ENCODE peak calls at places on chromosomes 5 and 9, in five cellular contexts. One of them, this sample, is unnamed.

GRCh38 chr9:137353223-137354152 is 51.4 kb upstream of the NRARP start:
- DNase-seq in K562: no peak
- DNase-seq in sigmoid colon: no peak
- DNase-seq in HCT116: no peak
- DNase-seq in spleen: peak
- DNase-seq in this sample: no peak

GRCh38 chr9:4243877-4244812 is 55.7 kb downstream of the GLIS3 start:
- DNase-seq in sigmoid colon: no peak
- DNase-seq in K562: no peak
- DNase-seq in spleen: no peak
- DNase-seq in HCT116: no peak
- DNase-seq in this sample: no peak

GRCh38 chr5:5644249-5644648 is 221.8 kb downstream of the ICE1 start:
- DNase-seq in HCT116: no peak
- DNase-seq in K562: no peak
- DNase-seq in spleen: no peak
- DNase-seq in sigmoid colon: no peak
- DNase-seq in this sample: no peak

GRCh38 chr9:19689324-19690087 is 99.3 kb downstream of the SLC24A2 start:
- DNase-seq in K562: no peak
- DNase-seq in sigmoid colon: no peak
- DNase-seq in HCT116: no peak
- DNase-seq in spleen: no peak
- DNase-seq in this sample: no peak

GRCh38 chr5:40497573-40497972 is 182.1 kb upstream of the PTGER4 start:
- DNase-seq in sigmoid colon: no peak
- DNase-seq in spleen: no peak
- DNase-seq in K562: no peak
- DNase-seq in HCT116: no peak
- DNase-seq in this sample: no peak

GRCh38 chr9:99019523-99020331 is 76.0 kb downstream of the COL15A1 start:
- DNase-seq in sigmoid colon: no peak
- DNase-seq in HCT116: no peak
- DNase-seq in K562: no peak
- DNase-seq in spleen: no peak
- DNase-seq in this sample: no peak

GRCh38 chr5:146193291-146193690 is 10.1 kb upstream of the RBM27 start:
- DNase-seq in K562: no peak
- DNase-seq in sigmoid colon: no peak
- DNase-seq in HCT116: no peak
- DNase-seq in spleen: no peak
- DNase-seq in this sample: no peak

GRCh38 chr9:27799326-27799725 is 226.0 kb upstream of the C9orf72 start:
- DNase-seq in sigmoid colon: no peak
- DNase-seq in K562: no peak
- DNase-seq in spleen: no peak
- DNase-seq in HCT116: no peak
- DNase-seq in this sample: no peak

GRCh38 chr5:106876665-106877194 is 794.0 kb downstream of the EFNA5 start:
- DNase-seq in HCT116: no peak
- DNase-seq in sigmoid colon: no peak
- DNase-seq in K562: peak
- DNase-seq in spleen: no peak
- DNase-seq in this sample: no peak

GRCh38 chr5:126014691-126015090 is 408.5 kb upstream of the GRAMD2B start:
- DNase-seq in sigmoid colon: no peak
- DNase-seq in HCT116: no peak
- DNase-seq in spleen: no peak
- DNase-seq in K562: no peak
- DNase-seq in this sample: no peak

GRCh38 chr5:17302590-17302989 is 85.2 kb downstream of the BASP1 start:
- DNase-seq in spleen: no peak
- DNase-seq in sigmoid colon: no peak
- DNase-seq in K562: no peak
- DNase-seq in HCT116: no peak
- DNase-seq in this sample: no peak

GRCh38 chr5:129771058-129771838 is 23.4 kb downstream of the MINAR2 start:
- DNase-seq in HCT116: peak
- DNase-seq in spleen: no peak
- DNase-seq in sigmoid colon: no peak
- DNase-seq in K562: peak
- DNase-seq in this sample: peak

GRCh38 chr5:123119334-123119986 is 30.4 kb downstream of the PRDM6 start:
- DNase-seq in sigmoid colon: no peak
- DNase-seq in K562: peak
- DNase-seq in spleen: no peak
- DNase-seq in HCT116: peak
- DNase-seq in this sample: no peak

GRCh38 chr9:107866912-107867311 is 377.3 kb upstream of the KLF4 start:
- DNase-seq in HCT116: no peak
- DNase-seq in spleen: no peak
- DNase-seq in K562: no peak
- DNase-seq in sigmoid colon: no peak
- DNase-seq in this sample: no peak

GRCh38 chr9:97041898-97042297 is 3.0 kb upstream of the CTSV start:
- DNase-seq in spleen: no peak
- DNase-seq in HCT116: no peak
- DNase-seq in K562: no peak
- DNase-seq in sigmoid colon: no peak
- DNase-seq in this sample: no peak

GRCh38 chr9:97038551-97038908 is 412 bp downstream of the CTSV start:
- DNase-seq in spleen: no peak
- DNase-seq in K562: no peak
- DNase-seq in HCT116: no peak
- DNase-seq in sigmoid colon: no peak
- DNase-seq in this sample: no peak

DNA sequence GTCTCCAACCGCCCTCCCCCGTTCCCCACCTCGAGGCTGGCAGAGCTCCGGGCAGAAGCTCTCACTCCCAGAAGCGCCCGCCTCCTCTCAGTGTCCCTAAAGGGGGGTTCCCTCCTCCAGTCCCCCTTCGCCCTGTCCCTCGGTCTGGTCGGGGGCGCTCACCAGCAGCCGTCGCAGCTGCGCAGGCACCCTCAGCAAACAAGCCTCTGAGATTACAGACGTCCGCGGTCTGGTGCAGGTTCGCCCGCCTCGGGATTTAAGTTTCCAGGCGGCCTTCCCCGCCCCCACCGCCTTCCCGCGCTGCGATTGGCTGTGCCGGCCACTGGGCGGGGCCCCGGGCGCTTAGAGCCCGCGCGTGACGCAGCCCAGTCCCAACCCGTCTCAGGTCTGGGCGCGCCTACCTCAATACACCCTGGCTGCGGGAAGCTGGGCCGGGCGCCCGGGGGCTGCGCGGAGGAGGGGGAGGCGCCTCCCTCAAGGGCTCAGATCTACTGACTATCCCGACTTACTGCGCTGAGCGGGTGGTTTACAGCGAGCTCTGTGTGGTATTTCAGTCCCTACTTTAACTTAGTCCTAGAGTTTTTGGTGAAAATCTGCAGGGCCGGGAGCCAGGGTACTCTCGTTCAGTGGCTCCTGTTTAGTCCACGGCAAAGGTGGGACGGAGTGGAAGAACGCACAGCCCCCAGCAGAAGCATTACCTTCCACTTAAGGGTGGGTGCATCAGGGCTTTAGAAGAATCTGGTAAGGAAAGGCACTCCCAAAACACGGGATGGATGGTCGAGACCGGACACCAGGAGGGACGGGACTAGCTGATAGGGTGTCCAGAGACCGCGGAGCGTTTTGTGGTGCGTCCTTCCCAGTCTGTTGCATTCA is at the start of gene CTSV:
- DNase-seq in sigmoid colon: peak
- DNase-seq in HCT116: peak
- DNase-seq in K562: peak
- DNase-seq in spleen: peak
- DNase-seq in this sample: peak
- TF ChIP-seq POLR2AphosphoS5 in sigmoid colon: peak
- TF ChIP-seq POLR2AphosphoS5 in HCT116: peak
- TF ChIP-seq POLR2AphosphoS5 in K562: no peak
- TF ChIP-seq POLR2AphosphoS5 in spleen: peak
- TF ChIP-seq POLR2AphosphoS5 in this sample: peak

DNA sequence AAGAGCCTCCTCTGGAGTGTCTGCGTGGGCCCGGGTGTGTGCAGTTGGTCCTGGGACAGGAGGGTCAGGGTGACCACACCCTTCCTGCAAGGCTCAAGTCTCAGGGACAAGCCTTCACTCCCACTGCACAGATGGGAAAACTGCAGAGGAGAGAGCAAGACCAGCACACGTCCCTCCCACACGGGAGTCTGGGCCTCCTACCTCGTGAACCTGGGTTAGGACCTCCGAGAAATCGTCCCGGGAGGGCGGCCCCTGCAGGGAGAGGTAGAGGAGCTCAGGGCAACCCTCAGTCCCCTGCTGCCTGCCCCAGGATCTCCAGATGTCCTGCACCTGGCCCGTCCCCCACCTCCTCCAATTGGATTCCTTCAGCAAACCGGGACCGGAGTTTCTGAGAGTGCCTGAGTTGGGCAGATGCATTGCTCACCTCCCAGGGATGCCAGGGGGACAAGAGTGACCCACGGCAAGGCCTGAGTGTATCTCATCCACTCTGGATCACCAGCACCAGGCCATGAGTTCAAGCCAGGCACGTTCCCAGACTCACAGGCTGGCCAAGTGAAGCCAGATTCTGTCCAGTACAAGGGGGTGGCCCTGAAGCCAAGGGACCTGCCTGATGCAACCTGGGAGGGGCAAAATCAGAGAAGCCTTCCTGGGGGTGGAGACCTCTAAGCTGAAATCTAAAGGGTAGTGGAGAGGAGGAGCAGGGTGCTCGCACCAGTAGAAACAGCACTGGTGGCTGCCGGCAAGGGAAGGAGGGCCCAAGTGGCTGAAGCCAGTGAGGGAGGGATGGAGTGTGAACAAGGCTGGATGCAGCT is 2.1 kb downstream of the PIP5KL1 start:
- DNase-seq in spleen: no peak
- DNase-seq in K562: peak
- DNase-seq in sigmoid colon: no peak
- DNase-seq in HCT116: no peak
- DNase-seq in this sample: no peak
- H3K4me3 ChIP-seq in spleen: no peak
- H3K4me3 ChIP-seq in K562: peak
- H3K4me3 ChIP-seq in sigmoid colon: no peak
- H3K4me3 ChIP-seq in HCT116: peak
- H3K4me3 ChIP-seq in this sample: no peak

DNA sequence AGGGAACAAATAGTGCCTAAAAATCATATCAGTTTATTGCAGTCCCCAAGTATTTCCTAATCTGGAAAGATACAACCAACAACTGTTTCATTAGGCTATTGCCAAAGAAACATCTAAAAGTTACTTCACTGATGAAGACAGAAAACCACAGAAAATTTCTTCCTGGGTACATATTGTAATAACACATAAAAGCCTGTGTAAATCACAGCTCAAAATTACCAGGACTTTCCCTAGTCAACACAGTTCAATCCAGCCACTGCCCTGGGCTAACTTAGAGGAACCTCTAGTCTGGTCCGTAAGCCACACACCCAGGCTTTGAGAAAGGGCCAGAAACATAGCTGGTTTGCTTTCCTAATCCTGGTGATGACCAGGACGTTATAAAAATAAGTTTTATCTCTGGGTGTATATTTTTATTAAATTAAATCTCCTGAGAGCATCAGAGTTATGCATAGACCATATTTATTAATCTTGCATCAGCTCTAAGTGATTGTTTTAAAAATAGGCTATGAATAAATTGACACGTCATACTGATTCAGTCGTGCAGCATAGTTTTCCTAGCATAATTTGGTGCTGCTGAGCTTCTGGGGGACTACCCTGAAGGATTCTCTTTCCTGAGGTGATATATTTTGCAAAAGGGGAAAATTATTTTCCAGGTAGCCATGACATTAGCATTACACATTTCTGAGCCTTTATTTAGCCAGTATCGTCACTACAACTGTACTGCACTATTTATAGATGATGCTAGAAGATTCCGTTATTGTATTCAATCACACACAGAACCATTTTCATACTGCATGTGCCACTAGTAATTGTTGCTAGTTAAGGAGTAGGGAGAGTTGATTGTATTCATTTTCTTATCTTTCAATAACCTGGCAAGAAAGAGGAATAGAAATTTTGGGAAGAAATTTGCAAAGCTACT is 12.6 kb upstream of the MUSK start:
- DNase-seq in HCT116: no peak
- DNase-seq in sigmoid colon: peak
- DNase-seq in spleen: no peak
- DNase-seq in K562: no peak
- DNase-seq in this sample: no peak
- TF ChIP-seq POLR2AphosphoS5 in HCT116: no peak
- TF ChIP-seq POLR2AphosphoS5 in sigmoid colon: peak
- TF ChIP-seq POLR2AphosphoS5 in spleen: no peak
- TF ChIP-seq POLR2AphosphoS5 in K562: no peak
- TF ChIP-seq POLR2AphosphoS5 in this sample: no peak

GRCh38 chr5:9354336-9355081 is 191.4 kb downstream of the SEMA5A start:
- DNase-seq in K562: no peak
- DNase-seq in spleen: no peak
- DNase-seq in HCT116: no peak
- DNase-seq in sigmoid colon: no peak
- DNase-seq in this sample: no peak

GRCh38 chr5:9350301-9350797 is 195.5 kb downstream of the SEMA5A start:
- DNase-seq in HCT116: no peak
- DNase-seq in spleen: no peak
- DNase-seq in sigmoid colon: no peak
- DNase-seq in K562: no peak
- DNase-seq in this sample: no peak

GRCh38 chr5:9348296-9348996 is 197.4 kb downstream of the SEMA5A start:
- DNase-seq in HCT116: no peak
- DNase-seq in spleen: no peak
- DNase-seq in sigmoid colon: no peak
- DNase-seq in K562: no peak
- DNase-seq in this sample: no peak

GRCh38 chr5:9347541-9348295 is 198.2 kb downstream of the SEMA5A start:
- DNase-seq in K562: no peak
- DNase-seq in HCT116: no peak
- DNase-seq in spleen: no peak
- DNase-seq in sigmoid colon: no peak
- DNase-seq in this sample: no peak

DNA sequence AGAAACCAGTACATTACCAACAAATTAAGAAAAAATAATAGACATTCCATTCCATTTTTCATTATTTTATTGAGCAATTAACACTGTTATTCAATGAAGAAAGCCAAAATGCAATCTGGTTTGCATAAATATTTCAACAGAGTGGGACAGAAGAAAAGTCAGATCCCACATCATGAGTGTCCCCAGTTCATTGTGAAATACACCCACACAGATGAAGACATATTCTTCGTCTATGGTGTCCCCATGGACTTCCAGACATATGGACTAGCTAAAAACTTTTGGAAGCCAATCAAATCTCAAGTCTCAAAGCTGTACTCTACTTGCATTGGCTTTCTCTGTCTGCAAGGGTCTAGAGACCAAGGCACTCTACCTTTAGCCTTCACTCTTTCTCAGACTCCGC is 194.3 kb downstream of the SEMA5A start:
- DNase-seq in HCT116: no peak
- DNase-seq in sigmoid colon: no peak
- DNase-seq in spleen: no peak
- DNase-seq in K562: no peak
- DNase-seq in this sample: no peak
- H3K4me3 ChIP-seq in HCT116: no peak
- H3K4me3 ChIP-seq in sigmoid colon: no peak
- H3K4me3 ChIP-seq in spleen: no peak
- H3K4me3 ChIP-seq in K562: no peak
- H3K4me3 ChIP-seq in this sample: no peak

This sample was measured in prostate gland.